ENCODE peak calls at places on chromosome 1, in ten cellular contexts. C, T, H, P, J, Q, B, O, A and S are unnamed samples.
A peak's percentile ranks its signal among the peaks of the same experiment; 100 is the strongest.

GRCh38 chr1:60672435-60672834 is 409.9 kb upstream of the NFIA start:
- DNase-seq in C (no peak), T (no peak), H (no peak), P (no peak), J (no peak), Q (no peak), B (no peak), O (no peak), A (no peak), S (no peak)

GRCh38 chr1:169426174-169426716 is 1.0 kb downstream of the CCDC181 start:
- DNase-seq in C (no peak), T (no peak), H (no peak), P (no peak), J (no peak), Q (no peak), B (no peak), O (no peak), A (no peak), S (no peak)

GRCh38 chr1:37561794-37562132 is 5.0 kb downstream of the DNALI1 start:
- DNase-seq in C (peak; percentile 20), T (peak; percentile 61), H (no peak), P (peak; percentile 22), J (peak; percentile 66), Q (peak; percentile 6), B (peak; percentile 31), O (peak; percentile 51), A (no peak), S (no peak)

GRCh38 chr1:16458801-16459200 is 18.3 kb downstream of the NECAP2 start:
- DNase-seq in C (no peak), T (no peak), H (no peak), P (no peak), J (no peak), Q (no peak), B (no peak), O (no peak), A (no peak), S (no peak)

GRCh38 chr1:108053291-108054023 is 88.5 kb upstream of the VAV3 start:
- DNase-seq in C (peak; percentile 67), T (no peak), H (no peak), P (peak; percentile 2), J (no peak), Q (no peak), B (no peak), O (no peak), A (peak; percentile 84), S (no peak)

GRCh38 chr1:73034255-73034654 is 751.9 kb upstream of the NEGR1 start:
- DNase-seq in C (no peak), T (no peak), H (no peak), P (no peak), J (peak; percentile 25), Q (no peak), B (no peak), O (no peak), A (no peak), S (no peak)

GRCh38 chr1:241964550-241965241 is 7.1 kb downstream of the BECN2 start:
- DNase-seq in C (no peak), T (peak; percentile 35), H (no peak), P (peak; percentile 5), J (no peak), Q (no peak), B (no peak), O (no peak), A (no peak), S (no peak)

GRCh38 chr1:245306628-245307410 is 152.0 kb downstream of the KIF26B start:
- DNase-seq in C (no peak), T (no peak), H (no peak), P (no peak), J (no peak), Q (no peak), B (no peak), O (no peak), A (no peak), S (no peak)

GRCh38 chr1:171600852-171601251 is 21.2 kb upstream of the MYOCOS start:
- DNase-seq in C (no peak), T (no peak), H (no peak), P (no peak), J (no peak), Q (no peak), B (peak; percentile 11), O (no peak), A (no peak), S (no peak)

GRCh38 chr1:244102471-244102870 is 51.4 kb downstream of the ZBTB18 start:
- DNase-seq in C (no peak), T (no peak), H (no peak), P (no peak), J (no peak), Q (no peak), B (no peak), O (no peak), A (no peak), S (no peak)

GRCh38 chr1:70656371-70656770 is 245.3 kb downstream of the CTH start:
- DNase-seq in C (no peak), T (no peak), H (no peak), P (no peak), J (no peak), Q (no peak), B (no peak), O (no peak), A (no peak), S (no peak)

GRCh38 chr1:37448691-37449417 is 25.5 kb upstream of the ZC3H12A start:
- DNase-seq in C (no peak), T (no peak), H (no peak), P (peak; percentile 8), J (no peak), Q (no peak), B (no peak), O (no peak), A (no peak), S (no peak)

GRCh38 chr1:179206817-179207216 is 22.7 kb downstream of the ABL2 start:
- DNase-seq in C (no peak), T (no peak), H (no peak), P (no peak), J (no peak), Q (no peak), B (no peak), O (no peak), A (no peak), S (no peak)

GRCh38 chr1:146036990-146037646 is 15.6 kb upstream of the HJV start:
- DNase-seq in C (peak; percentile 85), T (peak; percentile 89), H (peak; percentile 78), P (peak; percentile 87), J (peak; percentile 85), Q (peak; percentile 62), B (peak; percentile 83), O (no peak), A (peak; percentile 80), S (peak; percentile 84)

GRCh38 chr1:177451191-177451590 is 280.4 kb downstream of the BRINP2 start:
- DNase-seq in C (no peak), T (no peak), H (no peak), P (no peak), J (no peak), Q (no peak), B (no peak), O (no peak), A (no peak), S (no peak)

GRCh38 chr1:153597206-153597605 is 15.7 kb downstream of the S100A16 start:
- DNase-seq in C (peak; percentile 55), T (peak; percentile 44), H (no peak), P (peak; percentile 86), J (no peak), Q (no peak), B (no peak), O (no peak), A (no peak), S (no peak)

GRCh38 chr1:27504588-27505419 is 14.8 kb upstream of the WASF2 start:
- DNase-seq in C (no peak), T (no peak), H (no peak), P (peak; percentile 49), J (peak; percentile 72), Q (no peak), B (peak; percentile 77), O (no peak), A (no peak), S (no peak)

GRCh38 chr1:87279966-87280535 is 48.6 kb upstream of the LMO4 start:
- DNase-seq in C (no peak), T (peak; percentile 14), H (no peak), P (peak; percentile 16), J (peak; percentile 60), Q (no peak), B (no peak), O (peak; percentile 21), A (no peak), S (no peak)
- TF ChIP-seq CTCF in C (peak; percentile 6), T (peak; percentile 27), H (peak; percentile 7), P (no peak), J (peak; percentile 61), Q (no peak), B (peak; percentile 43), O (no peak), A (no peak), S (peak; percentile 34)

DNA sequence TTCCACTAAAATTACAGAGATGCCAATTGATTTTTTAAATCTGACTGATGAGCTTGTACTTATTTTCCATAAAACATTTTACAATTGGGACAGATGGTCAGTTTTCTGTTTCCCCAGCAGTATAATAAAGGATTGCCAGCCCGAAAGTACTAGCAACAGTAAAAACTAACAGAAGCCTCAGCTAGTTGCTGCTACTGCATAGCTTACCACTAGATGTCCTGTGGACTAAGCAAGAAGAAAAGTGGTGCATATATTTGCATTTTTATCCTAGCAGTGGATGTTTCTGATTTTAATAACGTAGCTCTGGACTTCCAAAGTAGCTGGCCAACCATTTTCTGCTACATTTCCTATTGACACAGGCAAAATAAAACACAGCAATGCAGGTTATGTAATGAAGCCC is 241.5 kb downstream of the BARHL2 start:
- DNase-seq in C (no peak), T (no peak), H (no peak), P (peak; percentile 1), J (peak; percentile 27), Q (no peak), B (no peak), O (no peak), A (no peak), S (no peak)
- TF ChIP-seq CTCF in C (peak; percentile 63), T (no peak), H (peak; percentile 23), P (no peak), J (peak; percentile 48), Q (no peak), B (peak; percentile 49), O (no peak), A (no peak), S (peak; percentile 64)

DNA sequence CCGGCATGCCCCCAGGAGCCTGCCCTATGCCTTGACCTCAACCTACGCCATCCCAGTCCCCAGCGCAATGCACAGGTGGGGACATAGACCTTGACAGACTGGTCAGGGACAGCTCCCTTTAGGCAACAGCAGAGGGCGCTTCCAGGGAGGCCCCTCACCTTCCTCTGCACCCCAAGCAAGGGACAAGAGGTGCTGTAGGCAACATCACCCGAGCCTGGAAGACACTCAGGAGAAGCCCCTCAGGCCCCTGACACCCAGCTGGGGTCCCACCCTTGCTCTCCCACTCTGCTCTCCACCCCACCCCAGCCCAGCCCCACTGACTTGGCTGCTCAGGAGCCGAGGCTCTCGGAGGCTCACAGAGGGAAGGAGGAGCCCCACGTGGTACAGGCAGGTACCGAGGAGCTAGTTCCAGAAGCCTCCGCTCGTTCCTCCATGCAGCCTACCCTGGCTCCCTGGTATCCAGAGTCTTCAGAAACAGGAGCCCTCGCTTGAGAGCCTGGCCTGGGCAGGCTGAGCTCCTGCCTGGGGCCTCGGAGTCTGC is 2.4 kb upstream of the WNT3A start:
- DNase-seq in C (no peak), T (peak; percentile 54), H (no peak), P (no peak), J (peak; percentile 79), Q (no peak), B (peak; percentile 66), O (peak; percentile 77), A (no peak), S (no peak)
- TF ChIP-seq CTCF in C (peak; percentile 63), T (peak; percentile 51), H (peak; percentile 37), P (peak; percentile 25), J (peak; percentile 72), Q (no peak), B (peak; percentile 72), O (peak; percentile 59), A (peak; percentile 14), S (peak; percentile 60)

GRCh38 chr1:240073097-240073496 is 18.6 kb upstream of the FMN2 start:
- DNase-seq in C (no peak), T (no peak), H (no peak), P (no peak), J (peak; percentile 52), Q (no peak), B (peak; percentile 8), O (no peak), A (no peak), S (no peak)
- TF ChIP-seq CTCF in C (peak; percentile 16), T (no peak), H (peak; percentile 11), P (no peak), J (no peak), Q (no peak), B (no peak), O (no peak), A (no peak), S (no peak)